ENCODE peak calls at places on chromosomes 7 and 10, in nine cellular contexts. A is prostate gland; W is stimulated activated CD4-positive, alpha-beta T cell treated with anti-CD3 and anti-CD28 coated beads, Interleukin-2, amount 100 ng/mL, for 24 hours; N is lower lobe of right lung; K is NCI-H2171 treated with DMSO at 0.1 percent for 48 hours; M is SW 1271; B is body of pancreas; D is ELF-1; S is retina. I is an unnamed sample.

GRCh38 chr7:35624299-35625186 is 70.4 kb downstream of the HERPUD2 start:
- DNase-seq in A (no peak), W (peak), N (no peak), K (peak), M (no peak), B (peak), D (peak), S (peak), I (no peak)

GRCh38 chr7:37945336-37945735 is 24.9 kb downstream of the EPDR1 start:
- DNase-seq in A (no peak), W (no peak), N (no peak), K (no peak), M (no peak), B (no peak), D (no peak), S (no peak), I (no peak)

GRCh38 chr10:30756151-30756550 is 126.6 kb upstream of the LYZL2 start:
- DNase-seq in A (no peak), W (no peak), N (no peak), K (no peak), M (no peak), B (no peak), D (no peak), S (no peak), I (no peak)

GRCh38 chr7:1049006-1049741 is 4.8 kb downstream of the GPR146 start:
- DNase-seq in A (no peak), W (no peak), N (no peak), K (no peak), M (no peak), B (no peak), D (no peak), S (no peak), I (no peak)

GRCh38 chr10:127922675-127923366 is 15.9 kb downstream of the PTPRE start:
- DNase-seq in A (no peak), W (no peak), N (peak), K (no peak), M (no peak), B (peak), D (peak), S (no peak), I (no peak)

GRCh38 chr7:45240187-45240776 is 82.7 kb downstream of the RAMP3 start:
- DNase-seq in A (no peak), W (no peak), N (no peak), K (no peak), M (no peak), B (no peak), D (no peak), S (no peak), I (no peak)

GRCh38 chr7:6284055-6284400 is 11.6 kb upstream of the CYTH3 start:
- DNase-seq in A (no peak), W (no peak), N (no peak), K (no peak), M (no peak), B (no peak), D (no peak), S (no peak), I (no peak)

GRCh38 chr10:131093795-131094366 is 217.6 kb downstream of the TCERG1L start:
- DNase-seq in A (no peak), W (no peak), N (no peak), K (no peak), M (no peak), B (no peak), D (no peak), S (peak), I (no peak)

GRCh38 chr7:97064972-97065587 is 40.4 kb upstream of the DLX5 start:
- DNase-seq in A (peak), W (no peak), N (no peak), K (peak), M (no peak), B (peak), D (peak), S (peak), I (peak)

GRCh38 chr10:92688927-92689662 is 660 bp upstream of the HHEX start:
- DNase-seq in A (peak), W (peak), N (no peak), K (no peak), M (no peak), B (peak), D (peak), S (peak), I (no peak)

GRCh38 chr7:127177156-127177555 is 75.6 kb downstream of the GRM8 start:
- DNase-seq in A (no peak), W (no peak), N (no peak), K (peak), M (no peak), B (no peak), D (no peak), S (no peak), I (no peak)

GRCh38 chr7:68148440-68148839 is 1151.8 kb downstream of the TYW1 start:
- DNase-seq in A (no peak), W (no peak), N (no peak), K (no peak), M (no peak), B (no peak), D (no peak), S (no peak), I (no peak)

GRCh38 chr10:110834622-110835219 is 37.0 kb upstream of the PDCD4 start:
- DNase-seq in A (peak), W (no peak), N (no peak), K (peak), M (no peak), B (peak), D (peak), S (no peak), I (peak)

GRCh38 chr7:44293561-44294324 is 31.7 kb downstream of the CAMK2B start:
- DNase-seq in A (no peak), W (peak), N (peak), K (no peak), M (no peak), B (no peak), D (peak), S (no peak), I (no peak)

GRCh38 chr7:32223071-32223650 is 153.0 kb upstream of the PDE1C start:
- DNase-seq in A (no peak), W (no peak), N (no peak), K (no peak), M (no peak), B (no peak), D (no peak), S (no peak), I (no peak)

GRCh38 chr7:100572949-100573675 is 588 bp downstream of the SAP25 start:
- DNase-seq in A (no peak), W (no peak), N (no peak), K (no peak), M (no peak), B (no peak), D (no peak), S (no peak), I (no peak)

GRCh38 chr7:133429371-133429770 is 176.5 kb downstream of the EXOC4 start:
- DNase-seq in A (no peak), W (no peak), N (no peak), K (no peak), M (no peak), B (no peak), D (no peak), S (no peak), I (no peak)

I was measured in DMS 273 treated with DMSO at 0.1 percent for 48 hours.